ENCODE peak calls at places on chromosomes 1 and 21, in seven cellular contexts. M, V, D, I, H, E and C are unnamed samples.

GRCh38 chr1:162951553-162952315 is 90.8 kb upstream of the CCDC190 start:
- DNase-seq in M (no peak), V (no peak), D (no peak), I (no peak), H (no peak), E (no peak), C (no peak)

GRCh38 chr1:215583185-215583692 is 16.1 kb downstream of the KCTD3 start:
- DNase-seq in M (no peak), V (no peak), D (no peak), I (no peak), H (no peak), E (no peak), C (peak)

GRCh38 chr1:93132638-93133037 is 47.6 kb downstream of the TMED5 start:
- DNase-seq in M (no peak), V (no peak), D (no peak), I (no peak), H (no peak), E (no peak), C (no peak)

GRCh38 chr1:183711691-183712401 is 58.7 kb upstream of the APOBEC4 start:
- DNase-seq in M (no peak), V (no peak), D (peak), I (no peak), H (no peak), E (no peak), C (no peak)

GRCh38 chr1:39348278-39348677 is 143.2 kb upstream of the BMP8A start:
- DNase-seq in M (no peak), V (no peak), D (no peak), I (no peak), H (no peak), E (no peak), C (no peak)

GRCh38 chr1:161790587-161791317 is 24.6 kb downstream of the ATF6 start:
- DNase-seq in M (no peak), V (no peak), D (no peak), I (no peak), H (no peak), E (no peak), C (no peak)

GRCh38 chr1:216054593-216054992 is 368.7 kb downstream of the USH2A start:
- DNase-seq in M (no peak), V (no peak), D (peak), I (no peak), H (no peak), E (no peak), C (no peak)

GRCh38 chr1:19427087-19427781 is 58.1 kb downstream of the CAPZB start:
- DNase-seq in M (no peak), V (no peak), D (no peak), I (no peak), H (no peak), E (no peak), C (no peak)

GRCh38 chr21:43268804-43269186 is 100.0 kb downstream of the CRYAA start:
- DNase-seq in M (no peak), V (no peak), D (no peak), I (peak), H (no peak), E (no peak), C (no peak)

GRCh38 chr1:201628490-201628889 is 89.6 kb downstream of the NAV1 start:
- DNase-seq in M (no peak), V (peak), D (peak), I (peak), H (no peak), E (peak), C (no peak)

GRCh38 chr1:172823534-172823933 is 164.6 kb downstream of the FASLG start:
- DNase-seq in M (no peak), V (no peak), D (no peak), I (no peak), H (no peak), E (no peak), C (no peak)

GRCh38 chr1:220528049-220528678 is at the start of gene MARK1:
- DNase-seq in M (no peak), V (peak), D (peak), I (peak), H (no peak), E (peak), C (peak)

GRCh38 chr1:237181731-237182317 is 139.8 kb downstream of the RYR2 start:
- DNase-seq in M (no peak), V (no peak), D (peak), I (no peak), H (no peak), E (no peak), C (no peak)

GRCh38 chr1:160122978-160123495 is 7.5 kb downstream of the ATP1A2 start:
- DNase-seq in M (no peak), V (no peak), D (no peak), I (no peak), H (no peak), E (no peak), C (no peak)

GRCh38 chr1:2001773-2002411 is 1.7 kb downstream of the CFAP74 start:
- DNase-seq in M (no peak), V (no peak), D (no peak), I (no peak), H (no peak), E (no peak), C (no peak)